ENCODE peak calls at places on chromosome 11, in five cellular contexts. S, I, J, M and X are unnamed samples.

GRCh38 chr11:74319139-74319538 is 7.7 kb upstream of the P4HA3 start:
- DNase-seq in S (no peak), I (no peak), J (no peak), M (no peak), X (no peak)

GRCh38 chr11:119157088-119157487 is 8.2 kb downstream of the ABCG4 start:
- DNase-seq in S (no peak), I (no peak), J (no peak), M (no peak), X (no peak)

GRCh38 chr11:133955091-133955846 is 1.5 kb downstream of the IGSF9B start:
- DNase-seq in S (peak), I (no peak), J (no peak), M (no peak), X (peak)

GRCh38 chr11:88292156-88292844 is 45.2 kb downstream of the CTSC start:
- DNase-seq in S (peak), I (no peak), J (no peak), M (no peak), X (peak)

GRCh38 chr11:119134389-119134978 is 13.1 kb downstream of the HINFP start:
- DNase-seq in S (no peak), I (no peak), J (no peak), M (no peak), X (peak)

GRCh38 chr11:104623518-104623917 is 274.7 kb downstream of the CASP12 start:
- DNase-seq in S (no peak), I (no peak), J (no peak), M (no peak), X (no peak)

GRCh38 chr11:107252429-107253161 is 205.0 kb downstream of the CWF19L2 start:
- DNase-seq in S (no peak), I (no peak), J (no peak), M (no peak), X (no peak)

GRCh38 chr11:19995131-19995530 is 165.1 kb downstream of the DBX1 start:
- DNase-seq in S (no peak), I (peak), J (no peak), M (no peak), X (no peak)

GRCh38 chr11:69280994-69281393 is 13.0 kb upstream of the MYEOV start:
- DNase-seq in S (no peak), I (no peak), J (no peak), M (no peak), X (peak)

GRCh38 chr11:130804306-130805077 is 111.8 kb downstream of the SNX19 start:
- DNase-seq in S (no peak), I (no peak), J (no peak), M (no peak), X (no peak)

GRCh38 chr11:46693597-46694012 is 6.8 kb downstream of the ARHGAP1 start:
- DNase-seq in S (no peak), I (no peak), J (no peak), M (no peak), X (no peak)

GRCh38 chr11:9150501-9150900 is 59.1 kb upstream of the SCUBE2 start:
- DNase-seq in S (no peak), I (no peak), J (no peak), M (no peak), X (no peak)

GRCh38 chr11:63938481-63939350 is at the start of gene NAA40:
- DNase-seq in S (peak), I (peak), J (peak), M (peak), X (peak)

GRCh38 chr11:34501500-34501899 is 12.1 kb downstream of the ELF5 start:
- DNase-seq in S (no peak), I (no peak), J (no peak), M (no peak), X (no peak)

GRCh38 chr11:119647254-119647653 is 81.7 kb downstream of the NECTIN1 start:
- DNase-seq in S (no peak), I (no peak), J (no peak), M (no peak), X (no peak)

GRCh38 chr11:33387586-33387985 is 130.4 kb downstream of the HIPK3 start:
- DNase-seq in S (no peak), I (no peak), J (no peak), M (no peak), X (no peak)

GRCh38 chr11:46916669-46917108 is 1.7 kb downstream of the LRP4 start:
- DNase-seq in S (peak), I (peak), J (peak), M (no peak), X (peak)

GRCh38 chr11:86670179-86670578 is 2.2 kb downstream of the ME3 start:
- DNase-seq in S (no peak), I (no peak), J (no peak), M (no peak), X (no peak)

GRCh38 chr11:11916981-11917399 is 75.2 kb downstream of the USP47 start:
- DNase-seq in S (no peak), I (no peak), J (no peak), M (no peak), X (no peak)

GRCh38 chr11:10455637-10456487 is 798 bp downstream of the AMPD3 start:
- DNase-seq in S (peak), I (peak), J (peak), M (no peak), X (peak)

GRCh38 chr11:103591554-103591953 is 444.9 kb upstream of the DDI1 start:
- DNase-seq in S (no peak), I (no peak), J (no peak), M (no peak), X (no peak)

GRCh38 chr11:117583063-117583801 is 213.8 kb downstream of the DSCAML1 start:
- DNase-seq in S (no peak), I (no peak), J (no peak), M (peak), X (no peak)

GRCh38 chr11:8792636-8793035 is 110.0 kb downstream of the RPL27A start:
- DNase-seq in S (no peak), I (no peak), J (no peak), M (no peak), X (no peak)

GRCh38 chr11:65428578-65429068 is 6.0 kb downstream of the NEAT1 start:
- DNase-seq in S (peak), I (no peak), J (peak), M (peak), X (peak)

GRCh38 chr11:65915821-65916251 is 3.0 kb downstream of the C11orf68 start:
- DNase-seq in S (peak), I (peak), J (peak), M (peak), X (peak)

GRCh38 chr11:108734956-108735559 is 70.2 kb downstream of the DDX10 start:
- DNase-seq in S (no peak), I (no peak), J (no peak), M (no peak), X (no peak)

GRCh38 chr11:65133724-65134123 is 595 bp downstream of the SYVN1 start:
- DNase-seq in S (no peak), I (no peak), J (no peak), M (no peak), X (no peak)

GRCh38 chr11:116310215-116310614 is 462.6 kb downstream of the BUD13 start:
- DNase-seq in S (no peak), I (no peak), J (no peak), M (no peak), X (no peak)

GRCh38 chr11:67054851-67055523 is 1.7 kb upstream of the RHOD start:
- DNase-seq in S (peak), I (peak), J (no peak), M (peak), X (peak)

GRCh38 chr11:93100211-93100610 is 97.6 kb downstream of the SLC36A4 start:
- DNase-seq in S (no peak), I (no peak), J (no peak), M (no peak), X (no peak)

GRCh38 chr11:45599161-45599943 is 66.1 kb downstream of the CHST1 start:
- DNase-seq in S (no peak), I (no peak), J (no peak), M (no peak), X (no peak)

GRCh38 chr11:84719935-84720577 is 907.1 kb downstream of the DLG2 start:
- DNase-seq in S (peak), I (no peak), J (no peak), M (no peak), X (no peak)

GRCh38 chr11:134004406-134005197 is 47.8 kb upstream of the IGSF9B start:
- DNase-seq in S (no peak), I (no peak), J (no peak), M (no peak), X (no peak)

GRCh38 chr11:26806209-26806608 is 84.3 kb upstream of the SLC5A12 start:
- DNase-seq in S (no peak), I (no peak), J (no peak), M (no peak), X (no peak)

GRCh38 chr11:16817321-16817720 is 78.9 kb downstream of the C11orf58 start:
- DNase-seq in S (no peak), I (no peak), J (no peak), M (no peak), X (no peak)
- H3K27ac ChIP-seq in S (no peak), I (no peak), J (no peak), M (peak), X (no peak)

DNA sequence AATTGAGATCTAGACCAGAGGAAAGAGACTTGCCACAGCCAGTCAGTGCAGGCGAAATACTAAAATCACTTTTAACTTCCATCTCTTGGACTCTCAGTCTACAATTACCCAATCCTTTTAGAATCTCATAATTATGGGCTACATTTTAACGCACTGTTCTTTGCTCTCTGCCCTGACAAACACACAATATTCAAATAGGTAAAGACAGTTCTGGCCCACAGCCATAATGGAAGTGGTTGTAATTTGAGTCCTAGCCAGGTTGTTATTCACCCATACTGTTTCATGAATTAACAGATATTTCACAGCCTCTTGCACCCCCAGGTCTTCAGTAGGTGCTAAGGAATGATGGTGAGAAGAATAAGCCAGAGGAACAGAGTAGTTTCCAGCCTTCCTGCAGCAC is 830 bp downstream of the C11orf97 start:
- DNase-seq in S (peak), I (no peak), J (no peak), M (no peak), X (no peak)
- H3K4me3 ChIP-seq in S (no peak), I (no peak), J (no peak), M (no peak), X (no peak)

GRCh38 chr11:1570001-1570453 is 2.0 kb downstream of the DUSP8 start:
- DNase-seq in S (no peak), I (no peak), J (no peak), M (no peak), X (no peak)
- TF ChIP-seq POLR2A in S (no peak), I (no peak), J (no peak), M (no peak), X (no peak)

GRCh38 chr11:61339490-61339878 is 6.5 kb downstream of the TKFC start:
- DNase-seq in S (no peak), I (no peak), J (no peak), M (no peak), X (no peak)

GRCh38 chr11:61342207-61342803 is 9.3 kb downstream of the TKFC start:
- DNase-seq in S (no peak), I (no peak), J (no peak), M (no peak), X (no peak)

GRCh38 chr11:61338783-61339489 is 5.9 kb downstream of the TKFC start:
- DNase-seq in S (no peak), I (no peak), J (no peak), M (no peak), X (no peak)

GRCh38 chr11:61341706-61342105 is 8.7 kb downstream of the TKFC start:
- DNase-seq in S (no peak), I (no peak), J (no peak), M (no peak), X (no peak)

DNA sequence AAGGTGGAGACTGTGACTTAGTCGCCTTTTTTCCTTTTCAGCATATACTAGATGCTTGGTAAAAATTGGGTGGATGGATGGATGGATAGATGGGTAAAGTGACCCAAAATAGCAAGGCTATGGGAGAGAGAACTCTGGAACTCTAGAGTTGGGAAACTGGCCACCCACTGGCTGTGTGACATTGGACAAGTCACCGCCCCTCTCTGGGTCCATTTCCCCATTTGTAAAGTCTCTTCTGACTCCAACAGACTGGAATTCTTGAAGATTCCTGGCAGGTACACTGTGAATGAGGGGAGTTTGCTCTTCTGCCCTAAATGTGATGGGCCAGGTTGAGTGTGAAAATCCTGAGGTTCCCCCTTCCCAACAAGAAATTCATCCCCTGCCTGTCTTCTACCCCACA is 8.0 kb downstream of the TKFC start:
- DNase-seq in S (no peak), I (no peak), J (no peak), M (no peak), X (no peak)
- H3K27ac ChIP-seq in S (no peak), I (no peak), J (no peak), M (no peak), X (no peak)

GRCh38 chr11:7573558-7574296 is 59.9 kb downstream of the PPFIBP2 start:
- DNase-seq in S (peak), I (no peak), J (no peak), M (no peak), X (no peak)

GRCh38 chr11:7573193-7573557 is 59.4 kb downstream of the PPFIBP2 start:
- DNase-seq in S (no peak), I (no peak), J (no peak), M (no peak), X (no peak)

GRCh38 chr11:7575841-7576451 is 62.1 kb downstream of the PPFIBP2 start:
- DNase-seq in S (peak), I (no peak), J (peak), M (no peak), X (peak)

GRCh38 chr11:7576671-7577225 is 62.9 kb downstream of the PPFIBP2 start:
- DNase-seq in S (no peak), I (no peak), J (no peak), M (no peak), X (peak)

DNA sequence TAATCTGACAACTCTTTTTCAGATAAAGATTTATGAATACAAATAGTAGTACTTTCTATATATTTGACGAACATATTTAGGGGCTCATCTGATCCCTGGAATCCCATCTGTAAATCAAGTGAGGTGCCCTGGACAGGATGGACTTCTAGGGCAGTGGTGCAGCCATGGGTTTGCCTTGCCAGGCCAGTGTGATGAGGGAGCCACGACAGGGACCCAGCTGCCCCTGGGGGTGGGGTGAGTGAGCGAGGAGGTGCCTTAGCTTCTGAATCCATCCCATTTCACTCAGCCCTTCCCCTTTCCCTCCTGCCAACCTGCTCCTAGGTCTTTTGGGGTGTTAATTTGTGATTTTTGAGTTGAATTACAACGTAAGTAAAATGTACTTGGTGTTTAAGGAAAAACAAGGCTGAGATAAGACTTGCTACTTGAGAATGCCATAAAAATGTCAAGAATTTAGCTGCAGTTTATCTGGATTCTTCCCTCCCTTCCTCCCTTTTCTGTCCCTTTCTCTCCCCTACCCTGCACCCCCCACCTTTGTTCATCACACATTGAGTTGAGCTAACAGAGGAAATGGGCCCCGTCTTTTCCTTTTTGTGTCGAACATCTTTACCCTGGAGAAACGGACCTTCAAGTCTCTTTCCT is 60.8 kb downstream of the PPFIBP2 start:
- DNase-seq in S (no peak), I (no peak), J (no peak), M (no peak), X (no peak)
- H3K4me3 ChIP-seq in S (no peak), I (no peak), J (no peak), M (no peak), X (no peak)

DNA sequence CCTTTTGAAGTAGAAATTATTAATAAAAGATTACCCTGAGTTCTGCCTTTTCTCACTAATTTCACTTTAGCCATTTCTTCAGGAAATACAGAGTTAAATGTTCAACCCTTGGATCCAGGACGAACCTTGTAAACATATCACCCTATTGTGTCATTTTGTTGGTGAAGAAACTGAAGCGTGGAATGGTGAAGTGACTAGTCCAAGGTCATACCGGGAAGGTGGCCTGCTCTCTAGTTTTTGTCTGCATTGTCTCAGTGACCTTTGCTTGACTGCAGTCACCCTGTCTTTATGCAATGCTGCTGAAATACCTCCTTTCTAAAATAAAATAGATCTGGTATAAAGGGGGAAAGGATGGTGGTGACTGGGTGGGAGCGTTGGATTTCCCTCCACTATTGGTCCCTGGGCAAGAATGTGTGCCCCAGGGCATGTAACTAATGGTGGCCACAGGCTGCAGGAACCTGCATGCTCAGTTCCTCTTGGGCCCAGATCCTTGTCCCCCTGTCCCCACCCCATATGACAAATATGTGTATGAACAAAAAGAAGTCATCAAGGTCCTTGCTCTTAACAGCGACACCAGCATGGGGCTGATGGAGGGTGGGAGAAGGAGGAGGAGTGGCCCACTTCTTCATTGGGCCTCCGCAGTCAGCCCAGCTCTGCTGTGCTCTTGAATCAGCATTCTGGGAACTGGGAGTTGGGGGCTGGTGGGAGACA is 977 bp upstream of the SORL1-AS1 start:
- DNase-seq in S (no peak), I (no peak), J (no peak), M (no peak), X (no peak)
- TF ChIP-seq POLR2A in S (no peak), I (no peak), J (no peak), M (no peak), X (no peak)

DNA sequence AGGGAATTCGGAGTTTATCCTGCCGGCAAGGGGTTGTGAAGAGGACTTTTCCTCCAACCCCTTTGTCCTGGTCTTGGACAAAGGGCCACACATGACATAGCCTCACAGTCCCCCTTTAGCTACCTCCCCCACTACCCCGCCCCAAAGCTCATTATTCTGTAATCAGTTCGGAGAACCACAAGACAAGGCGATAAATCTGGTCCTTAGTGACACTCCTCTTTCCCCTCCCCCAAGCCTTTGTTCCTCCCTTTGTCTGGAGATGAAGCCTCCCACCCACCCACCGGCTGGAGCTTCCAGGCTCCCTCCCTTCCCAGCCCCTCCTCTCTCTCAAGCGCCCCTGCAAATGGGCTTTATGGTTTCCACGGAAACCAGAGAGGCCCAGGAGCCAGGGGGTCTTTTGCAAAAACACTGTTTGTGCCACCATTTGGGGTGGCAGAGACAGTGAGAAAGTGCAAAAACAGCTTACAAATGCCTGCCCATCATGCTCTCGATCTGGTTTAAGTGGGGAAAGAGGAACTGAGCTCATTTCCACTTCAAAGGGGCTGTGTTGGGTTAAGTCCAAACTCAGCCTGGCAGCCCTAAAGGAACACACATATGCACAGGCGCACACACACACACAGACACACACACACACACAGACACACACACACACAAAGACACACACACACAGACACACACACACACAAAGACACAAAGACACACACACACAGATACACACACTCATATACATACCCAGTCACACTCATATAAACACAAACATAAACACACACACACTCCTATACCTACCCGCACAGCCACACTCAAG is 23.6 kb downstream of the APLNR start:
- DNase-seq in S (no peak), I (no peak), J (no peak), M (no peak), X (no peak)
- H3K27ac ChIP-seq in S (peak), I (peak), J (no peak), M (no peak), X (no peak)